ENCODE peak calls at places on chromosomes 4 and X, in four cellular contexts. Q is A549; G is activated gamma-delta T cell treated with anti-CD3 and anti-CD28 coated beads, Interleukin-2, amount 50 U/mL, for 16 hours; Y is body of pancreas. L is an unnamed sample.

GRCh38 chrX:39772057-39772832 is 325.5 kb downstream of the BCOR start:
- DNase-seq in Y (peak), G (peak), Q (no peak), L (peak)

GRCh38 chr4:99293357-99293756 is 2.6 kb upstream of the ADH1A start:
- DNase-seq in Y (no peak), G (no peak), Q (no peak), L (no peak)

GRCh38 chrX:19017271-19017670 is 33.4 kb upstream of the PHKA2 start:
- DNase-seq in Y (no peak), Q (peak), G (no peak), L (peak)

GRCh38 chr4:174600391-174600790 is 78.1 kb upstream of the HPGD start:
- DNase-seq in Q (no peak), Y (no peak), G (no peak), L (no peak)

GRCh38 chr4:127604949-127605709 is 27.6 kb upstream of the INTU start:
- DNase-seq in Q (no peak), Y (no peak), G (no peak), L (peak)

GRCh38 chr4:3321295-3321889 is 28.6 kb downstream of the RGS12 start:
- DNase-seq in Q (no peak), Y (peak), G (no peak), L (no peak)

GRCh38 chr4:139791681-139792080 is 126.1 kb downstream of the MGST2 start:
- DNase-seq in G (no peak), Q (no peak), Y (no peak), L (no peak)

GRCh38 chr4:81255524-81255923 is 40.5 kb upstream of the PRKG2 start:
- DNase-seq in G (no peak), Q (no peak), Y (no peak), L (no peak)

GRCh38 chr4:8759987-8760386 is 111.7 kb downstream of the HMX1 start:
- DNase-seq in Y (no peak), G (no peak), Q (no peak), L (no peak)

GRCh38 chr4:88320780-88321373 is 36.5 kb upstream of the PPM1K start:
- DNase-seq in Q (no peak), Y (no peak), G (no peak), L (no peak)

L was measured in HepG2.